ENCODE peak calls at places on chromosomes 12 and 14, in nine cellular contexts. One of them, this sample, is unnamed.

GRCh38 chr14:98840511-98840910 is 431.5 kb downstream of the BCL11B start:
- DNase-seq in EL: no peak
- DNase-seq in stimulated activated CD4-positive, alpha-beta T cell treated with anti-CD3 and anti-CD28 coated beads, Interleukin-4, amount 100 ng/mL, for 24 hours: no peak
- DNase-seq in naive thymus-derived CD8-positive, alpha-beta T cell: no peak
- DNase-seq in HS-27A: no peak
- DNase-seq in foreskin fibroblast: no peak
- DNase-seq in NCI-H1417: no peak
- DNase-seq in tibial nerve: no peak
- DNase-seq in fibroblast of gingiva: no peak
- DNase-seq in this sample: no peak

GRCh38 chr12:103884316-103884715 is 43.3 kb upstream of the NT5DC3 start:
- DNase-seq in stimulated activated CD4-positive, alpha-beta T cell treated with anti-CD3 and anti-CD28 coated beads, Interleukin-4, amount 100 ng/mL, for 24 hours: peak; percentile 27
- DNase-seq in foreskin fibroblast: peak; percentile 41
- DNase-seq in NCI-H1417: peak; percentile 65
- DNase-seq in EL: peak; percentile 41
- DNase-seq in HS-27A: no peak
- DNase-seq in naive thymus-derived CD8-positive, alpha-beta T cell: peak; percentile 27
- DNase-seq in tibial nerve: no peak
- DNase-seq in fibroblast of gingiva: peak; percentile 62
- DNase-seq in this sample: no peak

GRCh38 chr12:16012086-16012485 is 101.0 kb downstream of the DERA start:
- DNase-seq in EL: no peak
- DNase-seq in naive thymus-derived CD8-positive, alpha-beta T cell: no peak
- DNase-seq in HS-27A: no peak
- DNase-seq in stimulated activated CD4-positive, alpha-beta T cell treated with anti-CD3 and anti-CD28 coated beads, Interleukin-4, amount 100 ng/mL, for 24 hours: no peak
- DNase-seq in NCI-H1417: no peak
- DNase-seq in tibial nerve: no peak
- DNase-seq in fibroblast of gingiva: peak; percentile 58
- DNase-seq in foreskin fibroblast: no peak
- DNase-seq in this sample: no peak

GRCh38 chr14:37563189-37563588 is 31.9 kb downstream of the FOXA1 start:
- DNase-seq in fibroblast of gingiva: no peak
- DNase-seq in foreskin fibroblast: no peak
- DNase-seq in NCI-H1417: no peak
- DNase-seq in naive thymus-derived CD8-positive, alpha-beta T cell: no peak
- DNase-seq in stimulated activated CD4-positive, alpha-beta T cell treated with anti-CD3 and anti-CD28 coated beads, Interleukin-4, amount 100 ng/mL, for 24 hours: no peak
- DNase-seq in tibial nerve: no peak
- DNase-seq in HS-27A: no peak
- DNase-seq in EL: no peak
- DNase-seq in this sample: no peak

GRCh38 chr12:128933926-128934325 is 80.6 kb downstream of the GLT1D1 start:
- DNase-seq in tibial nerve: no peak
- DNase-seq in EL: no peak
- DNase-seq in fibroblast of gingiva: no peak
- DNase-seq in NCI-H1417: no peak
- DNase-seq in HS-27A: no peak
- DNase-seq in foreskin fibroblast: no peak
- DNase-seq in stimulated activated CD4-positive, alpha-beta T cell treated with anti-CD3 and anti-CD28 coated beads, Interleukin-4, amount 100 ng/mL, for 24 hours: no peak
- DNase-seq in naive thymus-derived CD8-positive, alpha-beta T cell: no peak
- DNase-seq in this sample: no peak

GRCh38 chr14:93941293-93941910 is 14.3 kb downstream of the FAM181A start:
- DNase-seq in stimulated activated CD4-positive, alpha-beta T cell treated with anti-CD3 and anti-CD28 coated beads, Interleukin-4, amount 100 ng/mL, for 24 hours: no peak
- DNase-seq in fibroblast of gingiva: peak; percentile 57
- DNase-seq in tibial nerve: no peak
- DNase-seq in foreskin fibroblast: peak; percentile 40
- DNase-seq in HS-27A: no peak
- DNase-seq in NCI-H1417: peak; percentile 100
- DNase-seq in EL: peak; percentile 93
- DNase-seq in naive thymus-derived CD8-positive, alpha-beta T cell: no peak
- DNase-seq in this sample: no peak

GRCh38 chr12:49088190-49088931 is 6.2 kb downstream of the DHH start:
- DNase-seq in NCI-H1417: peak; percentile 96
- DNase-seq in foreskin fibroblast: peak; percentile 70
- DNase-seq in naive thymus-derived CD8-positive, alpha-beta T cell: peak; percentile 69
- DNase-seq in tibial nerve: no peak
- DNase-seq in fibroblast of gingiva: peak; percentile 74
- DNase-seq in stimulated activated CD4-positive, alpha-beta T cell treated with anti-CD3 and anti-CD28 coated beads, Interleukin-4, amount 100 ng/mL, for 24 hours: peak; percentile 77
- DNase-seq in EL: peak; percentile 88
- DNase-seq in HS-27A: peak; percentile 68
- DNase-seq in this sample: peak; percentile 99

GRCh38 chr14:44700184-44700583 is 193.1 kb upstream of the FSCB start:
- DNase-seq in HS-27A: peak; percentile 34
- DNase-seq in NCI-H1417: no peak
- DNase-seq in stimulated activated CD4-positive, alpha-beta T cell treated with anti-CD3 and anti-CD28 coated beads, Interleukin-4, amount 100 ng/mL, for 24 hours: no peak
- DNase-seq in EL: peak; percentile 7
- DNase-seq in tibial nerve: no peak
- DNase-seq in fibroblast of gingiva: no peak
- DNase-seq in naive thymus-derived CD8-positive, alpha-beta T cell: no peak
- DNase-seq in foreskin fibroblast: no peak
- DNase-seq in this sample: peak; percentile 16

GRCh38 chr12:109729837-109730200 is 16.2 kb downstream of the FAM222A start:
- DNase-seq in HS-27A: no peak
- DNase-seq in NCI-H1417: no peak
- DNase-seq in stimulated activated CD4-positive, alpha-beta T cell treated with anti-CD3 and anti-CD28 coated beads, Interleukin-4, amount 100 ng/mL, for 24 hours: no peak
- DNase-seq in tibial nerve: no peak
- DNase-seq in EL: no peak
- DNase-seq in fibroblast of gingiva: no peak
- DNase-seq in naive thymus-derived CD8-positive, alpha-beta T cell: no peak
- DNase-seq in foreskin fibroblast: no peak
- DNase-seq in this sample: no peak

This sample was measured in LoVo.